ENCODE peak calls at places on chromosomes 7 and 10, in seven cellular contexts. One of them, this sample, is unnamed.

GRCh38 chr7:82605247-82605864 is 161.8 kb upstream of the CACNA2D1 start:
- DNase-seq in T-helper 1 cell: no peak
- DNase-seq in MCF 10A: peak
- DNase-seq in A673: peak
- DNase-seq in T-cell: no peak
- DNase-seq in substantia nigra: no peak
- DNase-seq in left ventricle myocardium inferior: no peak
- DNase-seq in this sample: peak

GRCh38 chr10:83880252-83880791 is 259.0 kb upstream of the GHITM start:
- DNase-seq in T-helper 1 cell: no peak
- DNase-seq in MCF 10A: no peak
- DNase-seq in A673: no peak
- DNase-seq in T-cell: no peak
- DNase-seq in substantia nigra: no peak
- DNase-seq in left ventricle myocardium inferior: no peak
- DNase-seq in this sample: no peak

GRCh38 chr7:82755705-82756551 is 312.4 kb upstream of the CACNA2D1 start:
- DNase-seq in T-helper 1 cell: no peak
- DNase-seq in MCF 10A: no peak
- DNase-seq in A673: no peak
- DNase-seq in T-cell: no peak
- DNase-seq in substantia nigra: no peak
- DNase-seq in left ventricle myocardium inferior: no peak
- DNase-seq in this sample: peak

GRCh38 chr10:78367751-78368150 is 334.1 kb downstream of the RPS24 start:
- DNase-seq in T-helper 1 cell: no peak
- DNase-seq in MCF 10A: no peak
- DNase-seq in A673: no peak
- DNase-seq in T-cell: no peak
- DNase-seq in substantia nigra: no peak
- DNase-seq in left ventricle myocardium inferior: no peak
- DNase-seq in this sample: no peak

GRCh38 chr7:146539836-146540235 is 423.2 kb downstream of the CNTNAP2 start:
- DNase-seq in T-helper 1 cell: no peak
- DNase-seq in MCF 10A: no peak
- DNase-seq in A673: no peak
- DNase-seq in T-cell: no peak
- DNase-seq in substantia nigra: no peak
- DNase-seq in left ventricle myocardium inferior: no peak
- DNase-seq in this sample: no peak

GRCh38 chr10:130174343-130174742 is 38.2 kb downstream of the GLRX3 start:
- DNase-seq in T-helper 1 cell: no peak
- DNase-seq in MCF 10A: no peak
- DNase-seq in A673: no peak
- DNase-seq in T-cell: no peak
- DNase-seq in substantia nigra: no peak
- DNase-seq in left ventricle myocardium inferior: no peak
- DNase-seq in this sample: no peak

GRCh38 chr7:82593780-82594179 is 150.2 kb upstream of the CACNA2D1 start:
- DNase-seq in T-helper 1 cell: no peak
- DNase-seq in MCF 10A: no peak
- DNase-seq in A673: no peak
- DNase-seq in T-cell: no peak
- DNase-seq in substantia nigra: no peak
- DNase-seq in left ventricle myocardium inferior: no peak
- DNase-seq in this sample: no peak

GRCh38 chr10:27540672-27541071 is 36.6 kb downstream of the RAB18 start:
- DNase-seq in T-helper 1 cell: no peak
- DNase-seq in MCF 10A: no peak
- DNase-seq in A673: no peak
- DNase-seq in T-cell: no peak
- DNase-seq in substantia nigra: no peak
- DNase-seq in left ventricle myocardium inferior: no peak
- DNase-seq in this sample: no peak

GRCh38 chr10:90418869-90419652 is 438.8 kb downstream of the HTR7 start:
- DNase-seq in T-helper 1 cell: no peak
- DNase-seq in MCF 10A: peak
- DNase-seq in A673: no peak
- DNase-seq in T-cell: no peak
- DNase-seq in substantia nigra: no peak
- DNase-seq in left ventricle myocardium inferior: no peak
- DNase-seq in this sample: no peak

GRCh38 chr10:3812141-3812540 is 27.1 kb upstream of the KLF6 start:
- DNase-seq in T-helper 1 cell: no peak
- DNase-seq in MCF 10A: no peak
- DNase-seq in A673: no peak
- DNase-seq in T-cell: no peak
- DNase-seq in substantia nigra: no peak
- DNase-seq in left ventricle myocardium inferior: no peak
- DNase-seq in this sample: no peak

GRCh38 chr10:62817120-62817762 is 1.1 kb upstream of the EGR2 start:
- DNase-seq in T-helper 1 cell: no peak
- DNase-seq in MCF 10A: peak
- DNase-seq in A673: peak
- DNase-seq in T-cell: peak
- DNase-seq in substantia nigra: no peak
- DNase-seq in left ventricle myocardium inferior: peak
- DNase-seq in this sample: no peak

GRCh38 chr7:132072165-132072564 is 504.1 kb downstream of the PLXNA4 start:
- DNase-seq in T-helper 1 cell: no peak
- DNase-seq in MCF 10A: no peak
- DNase-seq in A673: no peak
- DNase-seq in T-cell: no peak
- DNase-seq in substantia nigra: no peak
- DNase-seq in left ventricle myocardium inferior: no peak
- DNase-seq in this sample: no peak

GRCh38 chr7:11300231-11300630 is 326.6 kb downstream of the PHF14 start:
- DNase-seq in T-helper 1 cell: no peak
- DNase-seq in MCF 10A: no peak
- DNase-seq in A673: no peak
- DNase-seq in T-cell: no peak
- DNase-seq in substantia nigra: no peak
- DNase-seq in left ventricle myocardium inferior: no peak
- DNase-seq in this sample: no peak

GRCh38 chr7:66921396-66921917 is 432 bp downstream of the TMEM248 start:
- DNase-seq in T-helper 1 cell: no peak
- DNase-seq in MCF 10A: peak
- DNase-seq in A673: peak
- DNase-seq in T-cell: no peak
- DNase-seq in substantia nigra: no peak
- DNase-seq in left ventricle myocardium inferior: no peak
- DNase-seq in this sample: peak

GRCh38 chr10:90947025-90947960 is 26.4 kb upstream of the ANKRD1 start:
- DNase-seq in T-helper 1 cell: no peak
- DNase-seq in MCF 10A: no peak
- DNase-seq in A673: no peak
- DNase-seq in T-cell: no peak
- DNase-seq in substantia nigra: no peak
- DNase-seq in left ventricle myocardium inferior: no peak
- DNase-seq in this sample: no peak

GRCh38 chr10:95171336-95171735 is 22.7 kb upstream of the ACSM6 start:
- DNase-seq in T-helper 1 cell: no peak
- DNase-seq in MCF 10A: no peak
- DNase-seq in A673: no peak
- DNase-seq in T-cell: no peak
- DNase-seq in substantia nigra: no peak
- DNase-seq in left ventricle myocardium inferior: no peak
- DNase-seq in this sample: no peak

GRCh38 chr7:47333131-47333887 is 248.6 kb downstream of the TNS3 start:
- DNase-seq in T-helper 1 cell: no peak
- DNase-seq in MCF 10A: no peak
- DNase-seq in A673: no peak
- DNase-seq in T-cell: no peak
- DNase-seq in substantia nigra: no peak
- DNase-seq in left ventricle myocardium inferior: no peak
- DNase-seq in this sample: no peak

GRCh38 chr10:109866168-109866994 is 56.9 kb downstream of the XPNPEP1 start:
- DNase-seq in T-helper 1 cell: no peak
- DNase-seq in MCF 10A: peak
- DNase-seq in A673: peak
- DNase-seq in T-cell: no peak
- DNase-seq in substantia nigra: no peak
- DNase-seq in left ventricle myocardium inferior: peak
- DNase-seq in this sample: no peak

GRCh38 chr10:119515511-119516045 is 26.9 kb downstream of the RGS10 start:
- DNase-seq in T-helper 1 cell: no peak
- DNase-seq in MCF 10A: no peak
- DNase-seq in A673: no peak
- DNase-seq in T-cell: no peak
- DNase-seq in substantia nigra: no peak
- DNase-seq in left ventricle myocardium inferior: no peak
- DNase-seq in this sample: no peak

GRCh38 chr7:26198133-26198780 is 2.3 kb downstream of the HNRNPA2B1 start:
- DNase-seq in T-helper 1 cell: no peak
- DNase-seq in MCF 10A: peak
- DNase-seq in A673: peak
- DNase-seq in T-cell: no peak
- DNase-seq in substantia nigra: no peak
- DNase-seq in left ventricle myocardium inferior: no peak
- DNase-seq in this sample: peak

This sample was measured in putamen.